ENCODE peak calls at places on chromosomes 2 and 18, in seven cellular contexts. J is fibroblast of lung; W is CD4-positive, CD25-positive, alpha-beta regulatory T cell; Z is cardiac fibroblast; B is NB4; U is colonic mucosa; K is body of pancreas. Q is an unnamed sample.

GRCh38 chr2:11560806-11561205 is 27.0 kb downstream of the GREB1 start:
- DNase-seq in Z (no peak), W (no peak), B (no peak), K (no peak), J (no peak), U (no peak), Q (no peak)

GRCh38 chr2:12265646-12266045 is 451.1 kb upstream of the TRIB2 start:
- DNase-seq in B (no peak), W (no peak), U (no peak), J (peak; percentile 56), Z (peak; percentile 11), K (no peak), Q (peak; percentile 62)

GRCh38 chr2:240155080-240156025 is 14.9 kb upstream of the OTOS start:
- DNase-seq in B (no peak), W (no peak), U (no peak), J (no peak), Z (no peak), K (no peak), Q (no peak)

GRCh38 chr2:167294775-167295140 is 406.5 kb downstream of the XIRP2 start:
- DNase-seq in U (no peak), W (no peak), J (peak; percentile 56), K (no peak), B (no peak), Z (peak; percentile 5), Q (no peak)

GRCh38 chr2:26769501-26769850 is 5.4 kb downstream of the SLC35F6 start:
- DNase-seq in Z (no peak), K (no peak), J (no peak), U (no peak), W (no peak), B (no peak), Q (no peak)

GRCh38 chr2:46382331-46383112 is 85.3 kb downstream of the EPAS1 start:
- DNase-seq in J (no peak), Z (no peak), U (no peak), W (no peak), B (no peak), K (no peak), Q (no peak)

GRCh38 chr2:129253461-129253812 is 726.0 kb upstream of the RAB6C start:
- DNase-seq in Z (peak; percentile 19), B (peak; percentile 47), J (no peak), U (no peak), K (peak; percentile 44), W (no peak), Q (no peak)

GRCh38 chr2:28155627-28156026 is 237.0 kb upstream of the FOSL2 start:
- DNase-seq in W (no peak), J (peak; percentile 22), Z (no peak), B (peak; percentile 40), U (no peak), K (no peak), Q (no peak)

GRCh38 chr2:232588680-232589585 is 38.4 kb downstream of the EIF4E2 start:
- DNase-seq in K (peak; percentile 81), Z (peak; percentile 87), W (no peak), J (peak; percentile 79), B (no peak), U (peak; percentile 84), Q (peak; percentile 60)

GRCh38 chr2:175877845-175878563 is 124.1 kb downstream of the LNPK start:
- DNase-seq in K (no peak), W (no peak), J (no peak), Z (no peak), B (no peak), U (no peak), Q (peak; percentile 4)

GRCh38 chr2:113068706-113069485 is 1.1 kb downstream of the IL1F10 start:
- DNase-seq in Z (no peak), J (no peak), W (no peak), K (no peak), U (no peak), B (no peak), Q (no peak)

GRCh38 chr2:132627542-132627941 is 42.5 kb downstream of the LYPD1 start:
- DNase-seq in J (no peak), K (no peak), W (no peak), U (no peak), Z (no peak), B (no peak), Q (no peak)

GRCh38 chr2:159637988-159638501 is 21.7 kb upstream of the BAZ2B start:
- DNase-seq in W (no peak), K (no peak), B (no peak), Z (peak; percentile 78), J (peak; percentile 63), U (no peak), Q (peak; percentile 88)

GRCh38 chr2:127104166-127104660 is 2.7 kb downstream of the BIN1 start:
- DNase-seq in B (no peak), K (no peak), Z (no peak), W (no peak), U (no peak), J (no peak), Q (no peak)

GRCh38 chr2:176170606-176171005 is 13.5 kb downstream of the HOXD3 start:
- DNase-seq in B (no peak), Z (no peak), W (no peak), U (no peak), J (no peak), K (no peak), Q (no peak)

GRCh38 chr2:20012282-20013060 is at the start of gene MATN3:
- DNase-seq in B (no peak), Z (peak; percentile 52), K (peak; percentile 58), W (no peak), U (peak; percentile 48), J (peak; percentile 20), Q (peak; percentile 62)

GRCh38 chr2:98118161-98118560 is 31.2 kb downstream of the VWA3B start:
- DNase-seq in J (no peak), W (no peak), K (no peak), Z (peak; percentile 33), B (no peak), U (no peak), Q (peak; percentile 59)

GRCh38 chr2:26099933-26100332 is 66.0 kb downstream of the RAB10 start:
- DNase-seq in J (no peak), B (no peak), K (no peak), W (no peak), U (no peak), Z (no peak), Q (no peak)

GRCh38 chr2:84881581-84882414 is 914 bp upstream of the TRABD2A start:
- DNase-seq in J (peak; percentile 87), K (peak; percentile 71), Z (peak; percentile 83), W (peak; percentile 87), B (peak; percentile 87), U (peak; percentile 94), Q (peak; percentile 88)

GRCh38 chr2:84878896-84879594 is 1.8 kb downstream of the TRABD2A start:
- DNase-seq in B (no peak), K (no peak), U (no peak), Z (no peak), J (no peak), W (no peak), Q (peak; percentile 38)

GRCh38 chr2:84880645-84881521 is at the start of gene TRABD2A:
- DNase-seq in U (peak; percentile 69), W (peak; percentile 63), B (peak; percentile 47), J (peak; percentile 86), K (no peak), Z (no peak), Q (no peak)

GRCh38 chr2:84879595-84880394 is 1.1 kb downstream of the TRABD2A start:
- DNase-seq in B (no peak), Z (no peak), U (peak; percentile 52), K (no peak), J (no peak), W (no peak), Q (no peak)

DNA sequence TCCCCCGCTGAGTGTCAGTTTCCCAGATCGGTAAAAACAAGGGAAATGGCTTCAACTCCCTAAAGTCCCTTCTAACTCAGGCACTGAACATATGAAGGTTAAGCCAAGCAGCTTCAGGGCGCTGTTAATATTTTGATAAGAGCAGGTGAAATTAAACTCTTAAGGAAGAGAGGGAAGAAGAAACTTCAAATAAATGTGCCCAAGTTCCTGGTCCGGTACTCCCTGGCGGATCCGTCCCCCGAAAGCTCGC is 564 bp downstream of the TRABD2A start:
- DNase-seq in Z (no peak), U (no peak), J (no peak), K (no peak), B (no peak), W (no peak), Q (no peak)
- H3K4me3 ChIP-seq in Z (peak overlapping the region; percentile 56), U (peak overlapping the region; percentile 65), J (peak overlapping the region; percentile 80), K (peak overlapping the region; percentile 9), B (no peak overlapping the region), W (peak overlapping the region; percentile 94), Q (peak overlapping the region; percentile 61)

GRCh38 chr2:134124047-134124753 is 129.7 kb upstream of the MGAT5 start:
- DNase-seq in K (peak; percentile 43), U (peak; percentile 77), Z (peak; percentile 10), J (peak; percentile 28), W (no peak), B (peak; percentile 36), Q (no peak)
- H3K4me3 ChIP-seq in K (no peak overlapping the region), U (no peak overlapping the region), Z (no peak overlapping the region), J (no peak overlapping the region), W (no peak overlapping the region), B (no peak overlapping the region), Q (no peak overlapping the region)

GRCh38 chr18:31100598-31101147 is 1.5 kb downstream of the DSC2 start:
- DNase-seq in K (peak; percentile 29), U (peak; percentile 68), J (no peak), Z (no peak), W (no peak), B (no peak), Q (no peak)
- H3K4me3 ChIP-seq in K (peak overlapping the region; percentile 76), U (peak overlapping the region; percentile 62), J (no peak overlapping the region), Z (peak overlapping the region; percentile 36), W (no peak overlapping the region), B (peak overlapping the region; percentile 57), Q (no peak overlapping the region)

GRCh38 chr2:39782591-39782990 is 3.5 kb upstream of the THUMPD2 start:
- DNase-seq in K (no peak), W (no peak), Z (no peak), B (no peak), J (no peak), U (no peak), Q (no peak)

GRCh38 chr2:39779926-39780325 is 868 bp upstream of the THUMPD2 start:
- DNase-seq in U (no peak), Z (no peak), B (no peak), K (no peak), W (no peak), J (no peak), Q (no peak)

GRCh38 chr2:39778775-39779751 is at the start of gene THUMPD2:
- DNase-seq in U (peak; percentile 64), B (peak; percentile 86), W (peak; percentile 56), Z (peak; percentile 80), J (peak; percentile 71), K (peak; percentile 70), Q (peak; percentile 71)

GRCh38 chr2:39781697-39782096 is 2.6 kb upstream of the THUMPD2 start:
- DNase-seq in B (peak; percentile 65), Z (peak; percentile 18), J (peak; percentile 36), K (no peak), U (no peak), W (no peak), Q (peak; percentile 8)

DNA sequence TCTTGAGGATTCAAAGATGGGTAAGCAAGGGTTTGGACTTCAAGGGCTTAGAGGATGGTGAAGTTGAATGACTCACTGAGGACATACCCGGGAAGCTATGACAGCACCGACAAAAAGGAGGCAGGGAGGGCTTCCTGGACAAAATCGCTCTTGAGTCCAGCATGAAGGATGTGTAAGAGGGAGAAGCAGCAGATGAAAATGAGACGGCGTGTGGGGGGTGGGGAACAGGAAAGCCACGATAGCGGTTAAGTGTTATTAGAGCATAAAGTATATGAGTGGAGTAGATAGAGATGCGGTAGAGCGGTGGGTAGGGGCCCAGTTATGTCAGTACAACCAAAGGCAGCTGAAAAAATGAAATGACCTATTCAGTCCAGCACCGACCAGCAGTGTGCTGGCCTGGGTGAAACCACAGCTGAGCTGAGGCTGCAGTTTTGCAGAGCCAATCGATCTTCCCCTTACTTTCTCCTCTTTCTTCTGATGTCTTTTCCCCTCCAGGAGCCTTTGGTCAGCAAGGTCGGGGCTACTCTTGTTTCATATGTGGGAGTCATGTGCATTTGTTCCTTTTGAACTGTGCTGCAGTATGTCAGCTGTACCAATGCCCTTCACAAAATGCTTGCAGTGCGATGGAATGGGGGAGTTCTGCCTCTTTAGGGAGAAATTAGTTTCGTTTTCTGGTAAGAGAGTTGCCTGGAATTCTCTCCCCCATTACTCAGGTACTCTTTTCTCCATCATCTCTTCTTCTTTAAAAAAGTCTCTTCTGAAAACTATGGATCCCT is 2.0 kb upstream of the THUMPD2 start:
- DNase-seq in J (no peak), K (no peak), W (no peak), U (no peak), B (peak; percentile 69), Z (peak; percentile 7), Q (peak; percentile 11)
- H3K4me3 ChIP-seq in J (no peak overlapping the region), K (no peak overlapping the region), W (peak overlapping the region; percentile 32), U (no peak overlapping the region), B (peak overlapping the region; percentile 59), Z (peak overlapping the region; percentile 11), Q (no peak overlapping the region)